ENCODE peak calls at places on chromosomes 2 and 18, in four cellular contexts. W is activated naive CD8-positive, alpha-beta T cell treated with anti-CD3 and anti-CD28 coated beads, Interleukin-2, amount 10 ng/mL, durations not matched to agents 7 days and 5 days; X is OCI-LY7; G is activated effector memory CD4-positive, alpha-beta T cell treated with Interleukin-2 at 50 U/mL for 16 hours. U is an unnamed sample.
A peak's percentile ranks its signal among the peaks of the same experiment; 100 is the strongest.

GRCh38 chr2:202037086-202037485 is 3.4 kb downstream of the FZD7 start:
- DNase-seq in W (no peak), X (no peak), G (no peak), U (no peak)

GRCh38 chr2:133941666-133942065 is 312.2 kb upstream of the MGAT5 start:
- DNase-seq in X (no peak), G (no peak), W (no peak), U (no peak)

GRCh38 chr2:141331127-141331526 is 799.7 kb downstream of the LRP1B start:
- DNase-seq in X (no peak), W (no peak), G (no peak), U (no peak)

GRCh38 chr2:198375073-198375430 is 570.7 kb downstream of the PLCL1 start:
- DNase-seq in G (no peak), X (peak; percentile 53), W (no peak), U (no peak)

GRCh38 chr18:7566244-7566586 is 901 bp upstream of the PTPRM start:
- DNase-seq in G (no peak), W (no peak), X (no peak), U (no peak)

GRCh38 chr2:219126555-219126954 is 34.1 kb downstream of the NHEJ1 start:
- DNase-seq in X (no peak), W (no peak), G (no peak), U (no peak)

GRCh38 chr2:23606968-23607367 is 222.0 kb downstream of the KLHL29 start:
- DNase-seq in X (no peak), G (no peak), W (no peak), U (no peak)

GRCh38 chr2:120465012-120465700 is 119.2 kb downstream of the INHBB start:
- DNase-seq in X (no peak), W (no peak), G (no peak), U (no peak)

GRCh38 chr2:119483896-119484718 is 40.2 kb downstream of the SCTR start:
- DNase-seq in W (no peak), X (no peak), G (no peak), U (no peak)

GRCh38 chr18:75314606-75315005 is 104.0 kb downstream of the TSHZ1 start:
- DNase-seq in W (no peak), X (no peak), G (no peak), U (no peak)

GRCh38 chr2:62379576-62379975 is 126.4 kb downstream of the TMEM17 start:
- DNase-seq in X (no peak), G (no peak), W (no peak), U (no peak)